ENCODE peak calls at places on chromosomes 13 and 19, in six cellular contexts. One of them, this sample, is unnamed.

GRCh38 chr13:40677064-40677463 is 10.6 kb upstream of the FOXO1 start:
- DNase-seq in Caco-2: no peak
- DNase-seq in heart left ventricle: no peak
- DNase-seq in hepatocyte: no peak
- DNase-seq in astrocyte: no peak
- DNase-seq in fibroblast of pulmonary artery: no peak
- DNase-seq in this sample: no peak

GRCh38 chr13:113457510-113457909 is 4.2 kb upstream of the ADPRHL1 start:
- DNase-seq in astrocyte: no peak
- DNase-seq in fibroblast of pulmonary artery: no peak
- DNase-seq in hepatocyte: no peak
- DNase-seq in heart left ventricle: no peak
- DNase-seq in Caco-2: no peak
- DNase-seq in this sample: peak; percentile 37

GRCh38 chr19:43809762-43810696 is 7.8 kb upstream of the LYPD5 start:
- DNase-seq in Caco-2: peak; percentile 33
- DNase-seq in fibroblast of pulmonary artery: peak; percentile 79
- DNase-seq in hepatocyte: peak; percentile 67
- DNase-seq in astrocyte: peak; percentile 48
- DNase-seq in heart left ventricle: no peak
- DNase-seq in this sample: no peak

GRCh38 chr13:38213307-38213706 is 136.3 kb upstream of the UFM1 start:
- DNase-seq in heart left ventricle: no peak
- DNase-seq in fibroblast of pulmonary artery: peak; percentile 11
- DNase-seq in Caco-2: no peak
- DNase-seq in hepatocyte: no peak
- DNase-seq in astrocyte: peak; percentile 48
- DNase-seq in this sample: no peak

GRCh38 chr13:82147526-82147925 is 1734.7 kb downstream of the SLITRK1 start:
- DNase-seq in astrocyte: no peak
- DNase-seq in fibroblast of pulmonary artery: peak; percentile 0
- DNase-seq in Caco-2: no peak
- DNase-seq in heart left ventricle: no peak
- DNase-seq in hepatocyte: no peak
- DNase-seq in this sample: no peak

GRCh38 chr13:113442354-113442984 is 10.8 kb downstream of the ADPRHL1 start:
- DNase-seq in hepatocyte: no peak
- DNase-seq in astrocyte: no peak
- DNase-seq in fibroblast of pulmonary artery: no peak
- DNase-seq in heart left ventricle: peak; percentile 8
- DNase-seq in Caco-2: no peak
- DNase-seq in this sample: no peak

GRCh38 chr19:10079031-10079453 is 7.1 kb upstream of the SHFL start:
- DNase-seq in heart left ventricle: no peak
- DNase-seq in Caco-2: no peak
- DNase-seq in hepatocyte: no peak
- DNase-seq in astrocyte: no peak
- DNase-seq in fibroblast of pulmonary artery: no peak
- DNase-seq in this sample: no peak

GRCh38 chr19:543912-544608 is at the start of gene GZMM:
- DNase-seq in hepatocyte: no peak
- DNase-seq in astrocyte: no peak
- DNase-seq in heart left ventricle: no peak
- DNase-seq in Caco-2: no peak
- DNase-seq in fibroblast of pulmonary artery: no peak
- DNase-seq in this sample: no peak

GRCh38 chr13:79593611-79594275 is 112.8 kb downstream of the NDFIP2 start:
- DNase-seq in Caco-2: no peak
- DNase-seq in astrocyte: peak; percentile 82
- DNase-seq in hepatocyte: no peak
- DNase-seq in fibroblast of pulmonary artery: peak; percentile 57
- DNase-seq in heart left ventricle: no peak
- DNase-seq in this sample: no peak

GRCh38 chr19:32471095-32471494 is 65.5 kb downstream of the DPY19L3 start:
- DNase-seq in astrocyte: no peak
- DNase-seq in fibroblast of pulmonary artery: no peak
- DNase-seq in Caco-2: no peak
- DNase-seq in hepatocyte: no peak
- DNase-seq in heart left ventricle: peak; percentile 54
- DNase-seq in this sample: no peak

GRCh38 chr19:46950526-46951235 is 69.0 kb upstream of the NPAS1 start:
- DNase-seq in astrocyte: no peak
- DNase-seq in fibroblast of pulmonary artery: no peak
- DNase-seq in hepatocyte: no peak
- DNase-seq in Caco-2: no peak
- DNase-seq in heart left ventricle: no peak
- DNase-seq in this sample: no peak

GRCh38 chr13:114007566-114007965 is 33.7 kb upstream of the C13orf46 start:
- DNase-seq in fibroblast of pulmonary artery: no peak
- DNase-seq in hepatocyte: no peak
- DNase-seq in heart left ventricle: peak; percentile 1
- DNase-seq in astrocyte: no peak
- DNase-seq in Caco-2: peak; percentile 1
- DNase-seq in this sample: peak; percentile 17

GRCh38 chr19:5036733-5037681 is 68.1 kb downstream of the KDM4B start:
- DNase-seq in heart left ventricle: no peak
- DNase-seq in Caco-2: no peak
- DNase-seq in fibroblast of pulmonary artery: peak; percentile 54
- DNase-seq in hepatocyte: no peak
- DNase-seq in astrocyte: peak; percentile 78
- DNase-seq in this sample: peak; percentile 77

GRCh38 chr13:18951412-18951811 is 230.2 kb downstream of the TUBA3C start:
- DNase-seq in fibroblast of pulmonary artery: no peak
- DNase-seq in astrocyte: no peak
- DNase-seq in Caco-2: no peak
- DNase-seq in hepatocyte: no peak
- DNase-seq in heart left ventricle: no peak
- DNase-seq in this sample: no peak

GRCh38 chr19:31340059-31341025 is 8.9 kb downstream of the TSHZ3 start:
- DNase-seq in fibroblast of pulmonary artery: peak; percentile 40
- DNase-seq in hepatocyte: peak; percentile 36
- DNase-seq in Caco-2: no peak
- DNase-seq in heart left ventricle: no peak
- DNase-seq in astrocyte: peak; percentile 89
- DNase-seq in this sample: no peak

GRCh38 chr19:39155114-39155700 is 29.6 kb downstream of the PAK4 start:
- DNase-seq in Caco-2: no peak
- DNase-seq in hepatocyte: no peak
- DNase-seq in heart left ventricle: no peak
- DNase-seq in fibroblast of pulmonary artery: no peak
- DNase-seq in astrocyte: no peak
- DNase-seq in this sample: no peak

GRCh38 chr19:39155741-39156140 is 30.2 kb downstream of the PAK4 start:
- DNase-seq in hepatocyte: no peak
- DNase-seq in fibroblast of pulmonary artery: no peak
- DNase-seq in heart left ventricle: no peak
- DNase-seq in astrocyte: no peak
- DNase-seq in Caco-2: no peak
- DNase-seq in this sample: no peak

GRCh38 chr19:39157275-39157996 is 31.9 kb downstream of the PAK4 start:
- DNase-seq in fibroblast of pulmonary artery: no peak
- DNase-seq in Caco-2: no peak
- DNase-seq in heart left ventricle: no peak
- DNase-seq in astrocyte: peak; percentile 25
- DNase-seq in hepatocyte: no peak
- DNase-seq in this sample: no peak

GRCh38 chr19:39156891-39157230 is 31.3 kb downstream of the PAK4 start:
- DNase-seq in hepatocyte: no peak
- DNase-seq in fibroblast of pulmonary artery: no peak
- DNase-seq in heart left ventricle: no peak
- DNase-seq in astrocyte: no peak
- DNase-seq in Caco-2: no peak
- DNase-seq in this sample: no peak

DNA sequence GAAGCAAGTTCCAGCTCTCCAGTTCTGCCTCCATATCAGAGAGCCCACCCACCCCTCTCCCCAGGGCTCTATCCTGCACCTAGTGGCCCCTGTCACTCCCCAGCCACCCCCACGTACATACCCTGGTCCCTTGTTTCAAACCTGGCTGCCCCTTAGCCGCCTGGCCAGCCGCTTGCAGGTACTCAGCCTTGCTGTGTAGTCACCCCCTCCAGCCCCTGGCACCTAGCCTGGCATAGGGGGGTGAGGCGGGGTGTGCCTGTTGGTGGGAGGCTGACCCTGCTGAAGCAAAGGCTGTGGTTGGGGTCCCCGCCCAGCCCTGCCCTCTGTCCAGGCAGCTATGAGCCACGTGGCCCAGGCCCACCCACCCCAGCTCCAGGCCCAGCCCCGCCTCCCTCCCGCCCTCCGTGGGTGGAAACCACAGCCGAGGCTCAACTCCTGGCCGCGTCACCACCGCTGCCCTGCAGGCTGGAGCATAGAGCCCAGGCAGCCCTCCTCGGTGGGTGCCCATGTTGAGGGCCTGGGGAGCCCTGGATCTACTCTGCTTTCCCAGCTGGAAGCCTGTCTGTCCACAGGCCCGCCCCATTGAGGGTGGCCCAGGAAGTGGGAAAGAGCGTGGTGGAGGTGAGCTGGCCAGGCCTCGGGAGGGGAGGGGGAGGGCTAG is 30.8 kb downstream of the PAK4 start:
- DNase-seq in hepatocyte: no peak
- DNase-seq in heart left ventricle: no peak
- DNase-seq in fibroblast of pulmonary artery: no peak
- DNase-seq in Caco-2: no peak
- DNase-seq in astrocyte: peak; percentile 20
- DNase-seq in this sample: no peak
- H3K4me3 ChIP-seq in hepatocyte: no peak overlapping the region
- H3K4me3 ChIP-seq in heart left ventricle: no peak overlapping the region
- H3K4me3 ChIP-seq in fibroblast of pulmonary artery: no peak overlapping the region
- H3K4me3 ChIP-seq in Caco-2: no peak overlapping the region
- H3K4me3 ChIP-seq in astrocyte: peak overlapping the region; percentile 33
- H3K4me3 ChIP-seq in this sample: no peak overlapping the region

GRCh38 chr19:21468791-21469190 is 36.6 kb upstream of the ZNF429 start:
- DNase-seq in fibroblast of pulmonary artery: no peak
- DNase-seq in astrocyte: no peak
- DNase-seq in heart left ventricle: no peak
- DNase-seq in hepatocyte: no peak
- DNase-seq in Caco-2: no peak
- DNase-seq in this sample: no peak

GRCh38 chr19:21472507-21472906 is 32.9 kb upstream of the ZNF429 start:
- DNase-seq in Caco-2: no peak
- DNase-seq in hepatocyte: no peak
- DNase-seq in astrocyte: no peak
- DNase-seq in fibroblast of pulmonary artery: no peak
- DNase-seq in heart left ventricle: no peak
- DNase-seq in this sample: no peak

DNA sequence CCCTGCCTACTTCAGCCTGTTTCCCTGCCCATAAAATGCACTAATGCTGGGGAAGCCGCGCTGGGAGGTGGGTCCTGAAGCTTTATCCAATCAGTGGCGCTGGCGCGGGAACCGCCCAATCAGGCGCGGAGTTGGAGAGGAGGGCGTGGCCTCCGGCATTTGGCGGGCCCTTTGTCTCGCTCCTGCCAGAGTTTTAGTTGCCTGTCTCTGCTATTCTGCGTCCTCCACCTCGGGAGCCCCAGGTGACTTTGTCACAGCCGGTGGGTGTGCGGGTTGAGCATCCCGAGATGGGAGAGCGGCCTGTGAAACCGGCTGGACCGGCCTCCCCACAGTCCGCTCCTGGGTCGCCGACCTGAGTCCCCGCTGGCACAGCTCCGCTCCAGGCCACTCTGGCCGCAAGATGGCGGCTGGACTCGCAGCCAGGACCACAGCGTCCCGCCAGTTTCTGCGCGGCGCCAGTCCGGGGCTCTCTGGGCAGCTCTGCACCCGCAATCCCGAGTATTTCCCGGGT is 30.7 kb upstream of the ZNF429 start:
- DNase-seq in hepatocyte: peak; percentile 87
- DNase-seq in Caco-2: no peak
- DNase-seq in fibroblast of pulmonary artery: peak; percentile 47
- DNase-seq in heart left ventricle: peak; percentile 86
- DNase-seq in astrocyte: peak; percentile 60
- DNase-seq in this sample: peak; percentile 85
- H3K4me3 ChIP-seq in hepatocyte: peak overlapping the region; percentile 24
- H3K4me3 ChIP-seq in Caco-2: no peak overlapping the region
- H3K4me3 ChIP-seq in fibroblast of pulmonary artery: peak overlapping the region; percentile 49
- H3K4me3 ChIP-seq in heart left ventricle: peak overlapping the region; percentile 59
- H3K4me3 ChIP-seq in astrocyte: peak overlapping the region; percentile 54
- H3K4me3 ChIP-seq in this sample: peak overlapping the region; percentile 67

DNA sequence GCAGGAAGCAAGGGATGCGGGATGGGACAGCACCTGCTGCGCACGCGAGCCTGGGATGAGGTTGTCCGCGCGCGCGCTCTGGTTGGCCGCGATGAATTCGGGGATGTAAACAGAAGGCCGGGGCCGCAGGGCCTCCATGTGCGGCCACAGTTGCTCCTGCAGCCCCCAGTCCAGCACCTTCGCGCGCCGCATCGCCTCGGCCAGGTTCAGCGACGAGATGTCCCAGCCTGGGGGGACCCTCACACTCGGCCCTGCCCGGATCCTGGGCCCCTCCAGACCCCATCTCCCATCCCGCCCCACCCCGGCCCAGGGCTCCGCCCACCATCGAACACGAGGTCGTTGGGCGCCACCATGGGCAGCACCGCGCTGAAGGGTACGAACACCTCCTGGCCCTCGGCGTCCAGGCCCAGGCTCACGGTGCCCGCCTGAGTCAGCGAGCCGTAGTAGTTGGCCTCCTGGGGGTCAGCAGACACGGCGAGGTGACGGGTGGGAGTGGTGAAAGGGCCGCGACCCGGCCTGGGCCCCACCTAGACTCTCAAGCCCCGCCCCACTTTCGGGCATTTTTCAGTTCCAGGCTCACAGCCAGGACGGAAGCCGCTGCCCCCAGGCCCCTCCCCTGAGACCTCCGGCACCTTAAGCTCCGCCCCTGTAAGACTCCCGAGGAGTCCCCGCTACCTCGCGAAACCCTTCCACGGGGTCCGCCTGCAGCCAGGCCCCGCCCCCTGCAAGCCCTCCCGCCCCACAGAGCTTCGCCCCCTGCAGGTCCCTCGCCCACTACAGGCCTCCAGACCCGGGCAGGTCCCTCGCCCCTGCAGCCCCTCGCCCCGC is 1.1 kb downstream of the ISYNA1 start:
- DNase-seq in hepatocyte: peak; percentile 92
- DNase-seq in astrocyte: peak; percentile 66
- DNase-seq in heart left ventricle: peak; percentile 84
- DNase-seq in fibroblast of pulmonary artery: peak; percentile 94
- DNase-seq in Caco-2: peak; percentile 50
- DNase-seq in this sample: peak; percentile 83
- H3K4me3 ChIP-seq in hepatocyte: peak overlapping the region; percentile 74
- H3K4me3 ChIP-seq in astrocyte: peak overlapping the region; percentile 28
- H3K4me3 ChIP-seq in heart left ventricle: peak overlapping the region; percentile 72
- H3K4me3 ChIP-seq in fibroblast of pulmonary artery: peak overlapping the region; percentile 69
- H3K4me3 ChIP-seq in Caco-2: peak overlapping the region; percentile 75
- H3K4me3 ChIP-seq in this sample: peak overlapping the region; percentile 68

DNA sequence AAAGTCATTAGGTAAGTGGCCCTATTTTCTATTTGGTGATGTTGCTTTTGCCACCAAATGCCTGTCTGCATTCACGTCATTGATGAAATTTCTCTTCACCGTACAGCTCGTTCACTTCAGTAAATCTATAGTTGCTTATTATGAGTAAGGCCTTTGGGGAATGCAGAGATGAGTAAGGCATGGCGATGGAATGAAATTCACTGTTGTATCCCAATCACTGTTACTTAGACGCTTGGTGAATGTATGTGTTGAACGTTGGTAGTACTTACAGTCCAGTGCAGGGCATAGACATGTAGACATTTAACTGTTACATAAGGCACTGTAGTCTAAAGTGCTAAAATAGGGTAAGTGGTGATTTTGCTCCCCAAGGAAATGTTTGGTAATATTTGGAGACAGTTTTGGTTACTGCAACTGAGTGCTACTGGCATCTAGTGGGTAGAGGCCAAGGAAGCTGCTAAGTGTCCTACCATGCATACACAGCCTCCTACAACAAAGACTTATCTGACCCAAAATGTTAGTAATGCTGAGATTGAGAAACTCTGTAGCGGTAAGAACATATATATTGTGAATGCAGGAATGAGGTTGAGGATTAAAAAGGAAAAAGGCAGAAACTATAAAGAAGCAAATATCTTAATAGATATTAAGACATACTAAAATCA is 5.8 kb downstream of the AKAP11 start:
- DNase-seq in astrocyte: peak; percentile 23
- DNase-seq in hepatocyte: no peak
- DNase-seq in fibroblast of pulmonary artery: no peak
- DNase-seq in Caco-2: no peak
- DNase-seq in heart left ventricle: no peak
- DNase-seq in this sample: no peak
- H3K4me3 ChIP-seq in astrocyte: no peak overlapping the region
- H3K4me3 ChIP-seq in hepatocyte: no peak overlapping the region
- H3K4me3 ChIP-seq in fibroblast of pulmonary artery: no peak overlapping the region
- H3K4me3 ChIP-seq in Caco-2: no peak overlapping the region
- H3K4me3 ChIP-seq in heart left ventricle: no peak overlapping the region
- H3K4me3 ChIP-seq in this sample: no peak overlapping the region

This sample was measured in psoas muscle.